ENCODE peak calls at places on chromosomes 11 and 22, in four cellular contexts. S, X, N and Q are unnamed samples.

GRCh38 chr22:44526431-44527115 is 28.5 kb upstream of the RTL6 start:
- DNase-seq in S (no peak), X (no peak), N (no peak), Q (no peak)

GRCh38 chr11:110432713-110433392 is 3.1 kb downstream of the FDX1 start:
- DNase-seq in S (no peak), X (no peak), N (no peak), Q (no peak)

GRCh38 chr22:17199131-17199731 is 20.0 kb downstream of the ADA2 start:
- DNase-seq in S (no peak), X (peak), N (no peak), Q (no peak)

GRCh38 chr11:96333076-96333744 is 9.8 kb downstream of the MAML2 start:
- DNase-seq in S (no peak), X (no peak), N (no peak), Q (no peak)

GRCh38 chr22:33051960-33052839 is 6.0 kb downstream of the SYN3 start:
- DNase-seq in S (no peak), X (no peak), N (no peak), Q (no peak)

GRCh38 chr11:47467372-47467771 is 18.4 kb upstream of the RAPSN start:
- DNase-seq in S (no peak), X (no peak), N (no peak), Q (no peak)

GRCh38 chr22:30290679-30291333 is 1.5 kb upstream of the CASTOR1 start:
- DNase-seq in S (peak), X (peak), N (peak), Q (peak)

GRCh38 chr22:17479129-17479528 is 84.2 kb upstream of the SLC25A18 start:
- DNase-seq in S (no peak), X (no peak), N (no peak), Q (no peak)

GRCh38 chr11:68525930-68526329 is 65.4 kb downstream of the PPP6R3 start:
- DNase-seq in S (no peak), X (no peak), N (no peak), Q (no peak)

GRCh38 chr11:116471608-116472007 is 301.2 kb downstream of the BUD13 start:
- DNase-seq in S (no peak), X (no peak), N (no peak), Q (no peak)

GRCh38 chr11:130002352-130002845 is at the start of gene PRDM10:
- DNase-seq in S (peak), X (peak), N (peak), Q (peak)

GRCh38 chr11:105609832-105610781 is at the start of gene GRIA4:
- DNase-seq in S (peak), X (peak), N (peak), Q (no peak)

GRCh38 chr11:111378773-111379499 is at the start of gene POU2AF1:
- DNase-seq in S (no peak), X (no peak), N (no peak), Q (no peak)

GRCh38 chr11:7597620-7598019 is 75.7 kb downstream of the CYB5R2 start:
- DNase-seq in S (no peak), X (no peak), N (peak), Q (no peak)

GRCh38 chr11:123083623-123084029 is 21.7 kb upstream of the HSPA8 start:
- DNase-seq in S (no peak), X (peak), N (no peak), Q (peak)

GRCh38 chr11:126461996-126462395 is 106.5 kb downstream of the ST3GAL4 start:
- DNase-seq in S (no peak), X (no peak), N (no peak), Q (no peak)

GRCh38 chr22:39900306-39901227 is at the start of gene GRAP2:
- DNase-seq in S (no peak), X (no peak), N (no peak), Q (no peak)

GRCh38 chr11:1078191-1078601 is 3.5 kb downstream of the MUC2 start:
- DNase-seq in S (peak), X (peak), N (peak), Q (no peak)

GRCh38 chr11:65478411-65479183 is 20.2 kb upstream of the MALAT1 start:
- DNase-seq in S (no peak), X (peak), N (peak), Q (peak)

GRCh38 chr11:70694371-70694770 is 296.0 kb downstream of the CTTN start:
- DNase-seq in S (peak), X (no peak), N (peak), Q (no peak)

GRCh38 chr11:33448461-33449130 is 191.4 kb downstream of the HIPK3 start:
- DNase-seq in S (no peak), X (no peak), N (no peak), Q (no peak)

GRCh38 chr22:21055880-21056319 is 10.2 kb downstream of the LRRC74B start:
- DNase-seq in S (no peak), X (no peak), N (no peak), Q (no peak)

GRCh38 chr11:96037267-96037990 is 113.5 kb upstream of the MTMR2 start:
- DNase-seq in S (no peak), X (no peak), N (no peak), Q (no peak)

GRCh38 chr11:106208795-106209194 is 131.3 kb downstream of the AASDHPPT start:
- DNase-seq in S (no peak), X (no peak), N (no peak), Q (no peak)

GRCh38 chr11:31820438-31820818 is 9.3 kb upstream of the PAX6 start:
- DNase-seq in S (no peak), X (no peak), N (no peak), Q (no peak)

GRCh38 chr11:124864176-124864891 is 898 bp upstream of the ROBO3 start:
- DNase-seq in S (no peak), X (no peak), N (no peak), Q (no peak)

GRCh38 chr11:112321521-112322172 is 61.0 kb upstream of the PLET1 start:
- DNase-seq in S (no peak), X (peak), N (peak), Q (peak)

GRCh38 chr11:76314741-76315090 is 66.2 kb downstream of the THAP12 start:
- DNase-seq in S (no peak), X (no peak), N (peak), Q (no peak)

GRCh38 chr11:70853103-70853830 is 399.1 kb downstream of the SHANK2 start:
- DNase-seq in S (peak), X (no peak), N (no peak), Q (no peak)

GRCh38 chr11:102914238-102915043 is 39.7 kb upstream of the MMP12 start:
- DNase-seq in S (no peak), X (no peak), N (no peak), Q (peak)

GRCh38 chr22:17418890-17419324 is 49.6 kb downstream of the CECR2 start:
- DNase-seq in S (no peak), X (no peak), N (no peak), Q (no peak)

GRCh38 chr11:76074178-76075112 is 131.9 kb downstream of the WNT11 start:
- DNase-seq in S (no peak), X (no peak), N (no peak), Q (no peak)

GRCh38 chr22:36088292-36088691 is 59.7 kb upstream of the RBFOX2 start:
- DNase-seq in S (no peak), X (no peak), N (peak), Q (no peak)

GRCh38 chr11:36306888-36307287 is 10.8 kb downstream of the PRR5L start:
- DNase-seq in S (no peak), X (no peak), N (no peak), Q (no peak)

GRCh38 chr22:22720201-22720723 is 75.8 kb downstream of the GGTLC2 start:
- DNase-seq in S (no peak), X (no peak), N (no peak), Q (no peak)

GRCh38 chr22:49244466-49245420 is 582.9 kb downstream of the BRD1 start:
- DNase-seq in S (peak), X (no peak), N (no peak), Q (peak)

DNA sequence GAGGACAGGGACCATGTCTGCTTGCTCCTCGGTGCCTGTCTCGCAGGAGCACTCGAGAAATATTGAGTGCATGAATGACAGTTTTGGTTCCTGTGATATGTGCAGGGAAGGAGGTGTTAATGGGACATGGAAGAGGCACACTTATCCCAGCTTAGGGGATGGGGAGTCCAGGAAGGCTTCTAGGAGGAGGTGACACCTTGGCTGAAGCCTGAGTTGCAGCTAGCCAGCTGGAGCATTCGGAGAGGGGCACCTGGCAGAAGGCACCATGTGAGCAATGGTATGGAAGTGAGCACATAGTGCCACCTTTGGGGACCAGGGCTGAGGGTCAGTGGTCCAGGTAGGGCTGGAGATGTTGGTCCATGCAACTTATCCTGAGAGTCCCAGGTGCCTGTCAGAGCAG is 18.9 kb downstream of the SGSM1 start:
- DNase-seq in S (no peak), X (no peak), N (no peak), Q (no peak)
- H3K4me3 ChIP-seq in S (no peak), X (no peak), N (no peak), Q (no peak)

DNA sequence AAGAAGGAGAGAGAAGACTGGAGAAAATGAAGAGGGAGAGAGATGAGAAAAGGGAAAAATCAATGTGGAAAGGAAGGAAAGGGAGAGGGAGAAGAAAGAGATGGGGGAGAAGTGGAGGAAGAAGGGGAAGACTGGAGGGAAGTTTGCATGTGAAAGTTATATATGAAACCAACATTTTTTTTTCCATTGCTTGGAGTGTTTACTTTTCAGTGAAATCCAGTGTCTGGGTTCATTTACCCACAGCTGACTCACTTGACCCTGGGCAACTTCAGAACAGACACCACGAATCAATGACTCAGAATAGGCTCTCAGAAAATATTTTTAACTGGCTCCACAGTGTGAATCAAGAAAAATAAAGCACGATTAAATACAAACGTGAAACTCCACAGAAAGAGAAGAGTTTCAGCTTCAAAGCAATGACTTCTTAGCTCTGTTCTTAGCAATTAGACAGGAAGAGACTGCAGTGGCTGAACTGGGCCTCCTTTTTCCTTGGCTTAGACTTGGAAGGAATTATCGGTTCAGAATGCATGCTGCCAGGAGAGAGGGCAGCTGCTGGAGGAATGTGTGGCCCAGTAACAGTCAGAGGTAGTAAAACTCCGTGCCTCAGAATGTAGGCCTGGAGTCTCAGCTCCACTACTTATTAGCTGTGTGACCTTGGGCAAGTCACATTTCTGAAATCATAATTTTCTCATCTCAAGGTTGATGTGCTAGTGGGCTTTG is 237.5 kb downstream of the MIAT start:
- DNase-seq in S (no peak), X (no peak), N (no peak), Q (no peak)
- H3K27ac ChIP-seq in S (no peak), X (no peak), N (no peak), Q (no peak)

GRCh38 chr22:45978275-45978713 is 1.3 kb upstream of the WNT7B start:
- DNase-seq in S (no peak), X (no peak), N (no peak), Q (no peak)
- H3K4me3 ChIP-seq in S (peak), X (peak), N (peak), Q (peak)

DNA sequence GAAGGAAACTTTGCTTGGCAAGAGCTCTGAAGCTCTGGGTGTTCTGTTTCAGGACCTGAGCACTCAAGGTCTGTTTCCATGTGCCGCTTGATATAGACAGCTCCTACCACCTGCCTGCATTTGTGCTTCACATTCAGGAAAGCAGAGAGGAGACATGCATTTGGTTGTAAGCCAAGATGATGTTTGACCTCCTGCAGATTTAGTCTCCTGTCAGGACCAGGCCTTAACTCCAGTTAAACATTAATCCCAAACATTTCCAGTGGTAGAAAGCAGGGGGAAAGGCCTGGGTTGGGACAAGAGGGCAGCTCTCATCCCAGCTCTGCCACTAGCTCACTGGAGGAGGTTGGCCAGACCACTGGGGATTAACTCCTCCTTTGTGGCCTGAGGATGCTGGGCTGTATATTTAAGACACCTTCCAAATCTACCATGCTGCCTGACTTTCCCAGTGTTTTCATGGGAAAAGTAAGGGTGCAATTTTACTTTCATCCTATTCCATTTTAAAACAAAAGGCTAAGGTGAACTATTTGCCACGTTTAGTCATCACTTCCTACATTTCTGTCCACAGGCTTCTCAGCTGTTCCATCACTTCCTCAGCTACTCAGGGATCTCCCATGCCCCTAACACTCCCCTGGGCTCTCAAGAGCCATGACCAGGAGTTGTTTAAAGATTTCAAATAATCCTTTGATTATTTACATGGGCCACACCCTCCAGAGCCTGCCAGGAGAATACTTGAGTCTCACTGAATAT is 80.9 kb downstream of the INSC start:
- DNase-seq in S (no peak), X (no peak), N (no peak), Q (peak)
- H3K27ac ChIP-seq in S (no peak), X (no peak), N (no peak), Q (peak)

DNA sequence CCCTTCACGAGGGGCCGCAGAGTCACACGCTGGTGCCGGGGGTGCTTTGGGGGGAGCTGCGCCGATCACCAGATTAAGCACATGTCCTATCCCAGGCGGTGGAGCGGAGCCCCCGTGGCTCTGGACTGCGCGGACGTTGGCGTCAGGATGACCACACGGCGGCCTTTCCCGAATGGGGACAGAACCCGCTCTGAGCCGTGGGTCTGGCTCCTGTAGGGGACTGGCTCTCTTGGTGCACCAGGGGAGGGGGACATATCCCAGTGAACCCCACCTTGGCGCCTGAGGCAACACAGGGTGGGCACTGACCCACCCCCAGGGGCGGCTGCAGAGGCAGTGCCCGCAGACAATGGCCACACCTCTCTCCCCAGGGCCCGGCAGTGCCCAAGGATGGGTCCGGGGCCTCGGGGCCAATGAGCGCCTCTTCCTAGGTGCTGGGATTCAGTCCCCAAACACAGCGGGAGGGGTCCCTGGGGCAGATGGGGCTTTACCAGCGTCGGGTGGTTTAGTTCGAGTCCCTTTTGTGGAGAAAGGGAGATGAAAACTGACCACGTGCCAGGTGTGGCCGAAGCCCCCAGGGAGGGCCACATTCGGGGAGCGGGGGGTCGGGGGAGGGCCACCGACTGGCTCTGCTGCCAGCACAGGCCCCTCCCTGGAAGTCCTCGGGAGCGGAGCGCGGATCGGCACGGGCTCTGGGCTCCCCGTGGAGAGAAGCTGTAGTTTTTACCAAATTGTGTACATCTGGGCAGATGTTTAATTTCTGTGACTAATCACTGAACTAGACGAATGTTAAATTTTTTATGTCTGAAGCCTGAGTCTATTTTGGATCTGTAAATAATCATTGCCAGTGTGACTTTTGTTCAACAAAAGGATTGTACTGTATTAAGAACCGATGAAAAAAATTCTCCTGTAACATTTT is 58.9 kb downstream of the GRAMD4 start:
- DNase-seq in S (no peak), X (no peak), N (no peak), Q (no peak)
- H3K4me3 ChIP-seq in S (no peak), X (no peak), N (no peak), Q (no peak)